ENCODE peak calls at places on chromosomes 3 and 15, in four cellular contexts. I, J, R and V are unnamed samples.

GRCh38 chr3:189712906-189713483 is 81.8 kb downstream of the TP63 start:
- DNase-seq in J (no peak), R (no peak), I (no peak), V (no peak)

GRCh38 chr15:64464271-64465005 is 4.1 kb downstream of the ZNF609 start:
- DNase-seq in R (no peak), J (no peak), I (no peak), V (no peak)

GRCh38 chr3:171556574-171557145 is 96.5 kb upstream of the TNIK start:
- DNase-seq in I (no peak), R (no peak), J (no peak), V (no peak)

GRCh38 chr3:186129206-186129605 is 20.3 kb upstream of the ETV5 start:
- DNase-seq in J (no peak), R (no peak), I (no peak), V (no peak)

GRCh38 chr3:40226636-40227035 is 82.9 kb upstream of the EIF1B start:
- DNase-seq in R (no peak), I (no peak), J (no peak), V (no peak)

GRCh38 chr15:42984534-42985034 is 64.0 kb upstream of the TTBK2 start:
- DNase-seq in R (no peak), J (no peak), I (no peak), V (no peak)

GRCh38 chr3:541328-541727 is 344.8 kb downstream of the CHL1 start:
- DNase-seq in R (no peak), J (no peak), I (no peak), V (no peak)

GRCh38 chr3:156456771-156457224 is 98.1 kb downstream of the SSR3 start:
- DNase-seq in R (no peak), J (no peak), I (no peak), V (no peak)